ENCODE peak calls at places on chromosomes 4 and X, in six cellular contexts. O is psoas muscle, U is SK-N-SH, C is BJ, I is HepG2, G is sigmoid colon. T is an unnamed sample.

GRCh38 chr4:15024386-15024785 is 22.1 kb downstream of the CPEB2 start:
- DNase-seq in C (no peak), U (no peak), O (no peak), G (no peak), I (no peak), T (no peak)

GRCh38 chr4:149549911-149550310 is 265.7 kb downstream of the IQCM start:
- DNase-seq in O (no peak), G (no peak), U (no peak), I (no peak), C (no peak), T (no peak)

GRCh38 chrX:154505726-154506125 is 10.3 kb downstream of the FAM3A start:
- DNase-seq in O (no peak), G (no peak), C (no peak), U (no peak), I (no peak), T (no peak)

GRCh38 chr4:8293131-8293975 is 23.8 kb downstream of the HTRA3 start:
- DNase-seq in C (no peak), I (no peak), O (peak; percentile 53), G (peak; percentile 53), U (no peak), T (peak; percentile 63)

GRCh38 chr4:143294310-143294709 is 42.4 kb upstream of the GAB1 start:
- DNase-seq in C (no peak), I (no peak), G (peak; percentile 97), U (peak; percentile 67), O (peak; percentile 83), T (peak; percentile 66)

GRCh38 chr4:8592366-8593267 is at the start of gene CPZ:
- DNase-seq in I (peak; percentile 16), G (no peak), O (no peak), U (no peak), C (peak; percentile 5), T (no peak)

GRCh38 chrX:20989361-20989760 is 384.9 kb upstream of the CNKSR2 start:
- DNase-seq in I (no peak), O (no peak), U (no peak), C (no peak), G (no peak), T (no peak)

GRCh38 chr4:126627255-126627654 is 1005.5 kb upstream of the INTU start:
- DNase-seq in O (no peak), C (no peak), I (no peak), G (no peak), U (peak; percentile 6), T (no peak)

GRCh38 chrX:54820737-54821136 is 13.2 kb downstream of the MAGED2 start:
- DNase-seq in G (no peak), O (no peak), U (no peak), C (no peak), I (no peak), T (no peak)
- H3K36me3 ChIP-seq in G (peaks cover 5% of the 10 kb centered on the region), O (peaks cover 7% of the 10 kb centered on the region), U (peaks cover 4% of the 10 kb centered on the region), C (peaks cover 1% of the 10 kb centered on the region), I (no peaks in the 10 kb centered on the region), T (no peaks in the 10 kb centered on the region)

DNA sequence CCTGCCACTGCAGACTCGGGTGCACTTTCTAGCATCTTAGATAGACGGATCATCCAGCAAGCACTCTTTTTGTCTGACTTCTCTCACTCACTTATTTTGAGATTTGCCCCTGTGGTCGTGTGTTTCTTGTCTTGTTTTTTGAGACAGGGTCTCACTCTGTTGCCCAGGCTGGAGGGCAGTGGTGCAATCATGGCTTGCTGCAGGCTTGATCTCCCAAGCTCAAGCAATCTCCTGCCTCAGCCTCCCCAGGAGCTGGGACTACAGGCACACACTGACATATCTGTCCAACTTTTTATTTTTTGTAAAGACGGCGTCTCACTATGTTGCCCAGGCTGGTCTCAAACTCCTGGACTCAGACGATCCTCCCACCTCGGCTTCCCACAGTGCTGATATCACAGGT is 26.7 kb downstream of the FGFR3 start:
- DNase-seq in O (no peak), I (no peak), C (no peak), U (no peak), G (no peak), T (no peak)
- H3K36me3 ChIP-seq in O (peaks cover 94% of the 10 kb centered on the region), I (peaks cover 63% of the 10 kb centered on the region), C (peaks cover 32% of the 10 kb centered on the region), U (peaks cover 60% of the 10 kb centered on the region), G (peaks cover 100% of the 10 kb centered on the region), T (peaks cover 100% of the 10 kb centered on the region)

GRCh38 chr4:517806-518070 is 18.7 kb downstream of the PIGG start:
- DNase-seq in C (no peak), U (no peak), I (no peak), G (no peak), O (no peak), T (no peak)

GRCh38 chr4:509374-509676 is 10.3 kb downstream of the PIGG start:
- DNase-seq in U (no peak), O (no peak), C (no peak), G (no peak), I (no peak), T (no peak)

GRCh38 chr4:515251-515650 is 16.2 kb downstream of the PIGG start:
- DNase-seq in U (no peak), G (no peak), C (no peak), O (no peak), I (no peak), T (no peak)

GRCh38 chr4:517061-517805 is 18.2 kb downstream of the PIGG start:
- DNase-seq in I (no peak), G (no peak), C (no peak), O (no peak), U (no peak), T (no peak)

DNA sequence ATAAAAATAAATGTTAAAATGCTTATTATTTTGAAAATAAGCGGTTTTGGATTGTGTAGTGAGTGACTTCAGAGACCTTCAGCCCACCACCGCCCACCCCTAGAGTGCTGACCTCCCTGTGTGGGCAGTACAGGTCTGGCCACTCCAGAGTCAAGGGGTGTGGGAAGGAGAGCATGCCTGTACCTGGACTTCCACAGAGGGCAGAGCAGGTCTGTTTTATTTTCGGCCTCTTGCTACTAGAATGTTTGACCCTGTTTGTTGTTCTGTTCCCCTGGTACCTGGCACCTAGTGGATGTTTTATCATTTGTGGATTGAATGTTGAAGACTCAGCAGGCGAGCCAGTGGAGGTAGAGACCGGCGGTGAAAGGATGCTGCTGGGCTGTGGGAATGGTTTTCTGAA is 14.3 kb downstream of the PIGG start:
- DNase-seq in G (peak; percentile 33), O (no peak), I (no peak), C (no peak), U (no peak), T (no peak)
- H3K36me3 ChIP-seq in G (peaks cover 88% of the 10 kb centered on the region), O (peaks cover 86% of the 10 kb centered on the region), I (peaks cover 72% of the 10 kb centered on the region), C (peaks cover 27% of the 10 kb centered on the region), U (peaks cover 73% of the 10 kb centered on the region), T (peaks cover 64% of the 10 kb centered on the region)

GRCh38 chrX:130095249-130095648 is 15.0 kb downstream of the ELF4 start:
- DNase-seq in O (peak; percentile 12), I (no peak), C (no peak), G (no peak), U (no peak), T (no peak)
- H3K36me3 ChIP-seq in O (no peaks in the 10 kb centered on the region), I (no peaks in the 10 kb centered on the region), C (no peaks in the 10 kb centered on the region), G (no peaks in the 10 kb centered on the region), U (no peaks in the 10 kb centered on the region), T (no peaks in the 10 kb centered on the region)

DNA sequence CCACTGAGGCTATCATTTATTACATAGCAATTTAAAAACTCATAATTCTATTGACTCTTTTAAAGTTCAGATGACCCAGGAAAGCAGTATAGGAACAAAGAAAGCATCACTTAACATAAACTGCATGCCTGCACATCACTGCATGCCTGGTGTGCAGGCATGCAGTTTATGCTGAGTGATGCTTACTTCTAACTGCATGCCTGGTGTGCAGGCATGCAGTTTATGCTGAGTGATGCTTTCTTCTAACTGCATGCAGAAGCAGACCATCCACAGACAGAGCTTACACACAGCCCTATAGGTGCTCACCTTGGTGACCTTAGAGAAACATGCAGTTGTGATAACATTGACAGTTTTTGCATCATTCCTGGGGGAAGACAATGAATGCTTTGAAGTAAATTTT is 17.0 kb downstream of the SDAD1 start:
- DNase-seq in C (no peak), G (no peak), U (no peak), O (no peak), I (no peak), T (no peak)
- H3K36me3 ChIP-seq in C (peaks cover 15% of the 10 kb centered on the region), G (peaks cover 99% of the 10 kb centered on the region), U (peaks cover 74% of the 10 kb centered on the region), O (peaks cover 100% of the 10 kb centered on the region), I (peaks cover 86% of the 10 kb centered on the region), T (peaks cover 94% of the 10 kb centered on the region)

GRCh38 chr4:182643801-182644311 is 273.3 kb downstream of the DCTD start:
- DNase-seq in U (no peak), C (peak; percentile 41), I (no peak), O (no peak), G (no peak), T (peak; percentile 85)
- H3K36me3 ChIP-seq in U (no peaks in the 10 kb centered on the region), C (no peaks in the 10 kb centered on the region), I (no peaks in the 10 kb centered on the region), O (no peaks in the 10 kb centered on the region), G (no peaks in the 10 kb centered on the region), T (no peaks in the 10 kb centered on the region)

DNA sequence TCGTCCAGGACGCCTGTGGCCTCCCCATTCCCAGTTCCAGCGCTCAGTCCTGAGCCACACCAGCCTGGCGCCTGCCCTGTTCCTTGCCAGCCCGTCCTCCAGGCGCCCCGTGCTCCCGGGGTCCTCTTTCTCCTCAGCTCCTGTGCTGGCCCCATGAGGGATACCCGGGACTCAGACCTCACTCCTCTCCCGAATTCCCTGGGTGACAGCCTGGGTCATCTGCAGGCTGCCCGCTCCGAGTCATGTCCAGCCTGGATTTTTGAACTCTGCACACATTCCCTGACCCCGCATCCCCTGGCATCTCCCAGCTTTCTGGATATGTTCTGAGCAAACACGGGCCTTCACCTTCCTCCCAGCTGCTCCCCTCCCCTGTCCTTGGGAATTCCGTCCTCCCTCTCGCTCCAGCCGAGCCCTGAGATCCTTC is 14.9 kb upstream of the ADD1 start:
- DNase-seq in O (peak; percentile 36), I (no peak), C (no peak), U (peak; percentile 12), G (peak; percentile 26), T (peak; percentile 51)
- H3K36me3 ChIP-seq in O (peaks cover 82% of the 10 kb centered on the region), I (peaks cover 61% of the 10 kb centered on the region), C (peaks cover 72% of the 10 kb centered on the region), U (peaks cover 24% of the 10 kb centered on the region), G (peaks cover 68% of the 10 kb centered on the region), T (peaks cover 99% of the 10 kb centered on the region)

DNA sequence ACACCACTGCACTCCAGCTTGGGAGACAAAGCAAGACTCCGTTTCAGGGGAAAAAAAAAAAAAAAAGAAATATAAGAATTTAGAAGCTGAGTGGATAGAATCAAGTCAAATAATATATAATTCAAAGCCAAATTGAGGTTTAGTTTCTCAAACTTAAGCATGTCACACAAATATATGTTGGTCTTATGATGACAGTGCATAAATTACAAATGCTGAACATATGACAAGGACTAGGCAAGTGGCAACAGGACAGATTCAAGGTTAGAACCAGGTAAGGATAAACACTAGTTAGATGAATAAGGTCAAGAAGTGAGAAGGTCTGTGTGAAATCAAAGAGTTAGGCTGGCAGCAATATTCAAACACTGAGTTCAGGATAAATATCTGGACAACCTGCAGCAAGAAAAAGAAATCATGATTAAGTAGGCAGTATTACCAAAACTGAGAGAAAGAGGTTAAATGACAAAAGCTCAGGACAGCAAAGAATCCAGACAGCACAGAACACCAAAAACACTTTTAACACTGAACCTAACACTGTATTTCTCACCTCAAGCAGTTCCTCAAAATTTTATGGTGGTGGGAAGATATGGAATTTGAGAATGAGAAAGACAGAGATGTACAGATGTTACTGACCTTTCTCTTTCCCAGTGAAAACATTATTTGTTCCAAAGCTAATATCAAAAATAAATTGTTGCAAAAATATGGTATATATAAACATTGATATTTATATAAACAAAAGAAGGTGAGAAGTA is 45.4 kb downstream of the ANKRD17 start:
- DNase-seq in U (no peak), C (no peak), I (no peak), O (no peak), G (no peak), T (no peak)
- H3K36me3 ChIP-seq in U (peaks cover 7% of the 10 kb centered on the region), C (no peaks in the 10 kb centered on the region), I (peaks cover 17% of the 10 kb centered on the region), O (no peaks in the 10 kb centered on the region), G (no peaks in the 10 kb centered on the region), T (no peaks in the 10 kb centered on the region)